ENCODE peak calls at places on chromosomes 13 and 19, in nine cellular contexts. One of them, this sample, is unnamed.
A peak's percentile ranks its signal among the peaks of the same experiment; 100 is the strongest.

GRCh38 chr13:60028021-60028420 is 135.7 kb downstream of the DIAPH3 start:
- DNase-seq in T-cell: no peak
- DNase-seq in NCI-H1048: no peak
- DNase-seq in neuronal stem cell: no peak
- DNase-seq in GM03348: no peak
- DNase-seq in COLO829: no peak
- DNase-seq in stimulated activated CD4-positive, alpha-beta T cell treated with anti-CD3 and anti-CD28 coated beads, Interleukin-15, amount 100 ng/mL, for 1 hour: no peak
- DNase-seq in heart left ventricle: no peak
- DNase-seq in HS-5: no peak
- DNase-seq in this sample: no peak

GRCh38 chr19:14577885-14578427 is 4.9 kb upstream of the CLEC17A start:
- DNase-seq in COLO829: no peak
- DNase-seq in neuronal stem cell: no peak
- DNase-seq in GM03348: no peak
- DNase-seq in T-cell: no peak
- DNase-seq in NCI-H1048: no peak
- DNase-seq in heart left ventricle: no peak
- DNase-seq in HS-5: no peak
- DNase-seq in stimulated activated CD4-positive, alpha-beta T cell treated with anti-CD3 and anti-CD28 coated beads, Interleukin-15, amount 100 ng/mL, for 1 hour: no peak
- DNase-seq in this sample: no peak

GRCh38 chr13:111927181-111927540 is 139.8 kb upstream of the SOX1 start:
- DNase-seq in COLO829: no peak
- DNase-seq in T-cell: no peak
- DNase-seq in stimulated activated CD4-positive, alpha-beta T cell treated with anti-CD3 and anti-CD28 coated beads, Interleukin-15, amount 100 ng/mL, for 1 hour: no peak
- DNase-seq in GM03348: no peak
- DNase-seq in NCI-H1048: no peak
- DNase-seq in HS-5: no peak
- DNase-seq in heart left ventricle: no peak
- DNase-seq in neuronal stem cell: no peak
- DNase-seq in this sample: no peak

GRCh38 chr19:1945899-1946298 is 4.9 kb downstream of the CSNK1G2 start:
- DNase-seq in NCI-H1048: peak; percentile 25
- DNase-seq in HS-5: no peak
- DNase-seq in T-cell: no peak
- DNase-seq in GM03348: peak; percentile 63
- DNase-seq in COLO829: peak; percentile 48
- DNase-seq in neuronal stem cell: no peak
- DNase-seq in heart left ventricle: no peak
- DNase-seq in stimulated activated CD4-positive, alpha-beta T cell treated with anti-CD3 and anti-CD28 coated beads, Interleukin-15, amount 100 ng/mL, for 1 hour: no peak
- DNase-seq in this sample: no peak

GRCh38 chr19:18233224-18233825 is 7.1 kb upstream of the PDE4C start:
- DNase-seq in neuronal stem cell: no peak
- DNase-seq in T-cell: no peak
- DNase-seq in NCI-H1048: peak; percentile 30
- DNase-seq in COLO829: peak; percentile 50
- DNase-seq in heart left ventricle: peak; percentile 69
- DNase-seq in GM03348: peak; percentile 79
- DNase-seq in stimulated activated CD4-positive, alpha-beta T cell treated with anti-CD3 and anti-CD28 coated beads, Interleukin-15, amount 100 ng/mL, for 1 hour: no peak
- DNase-seq in HS-5: no peak
- DNase-seq in this sample: no peak

GRCh38 chr19:47226426-47227346 is 4.3 kb downstream of the BBC3 start:
- DNase-seq in T-cell: peak; percentile 31
- DNase-seq in NCI-H1048: no peak
- DNase-seq in heart left ventricle: peak; percentile 88
- DNase-seq in stimulated activated CD4-positive, alpha-beta T cell treated with anti-CD3 and anti-CD28 coated beads, Interleukin-15, amount 100 ng/mL, for 1 hour: no peak
- DNase-seq in neuronal stem cell: no peak
- DNase-seq in HS-5: no peak
- DNase-seq in COLO829: peak; percentile 71
- DNase-seq in GM03348: peak; percentile 83
- DNase-seq in this sample: no peak

GRCh38 chr13:101935828-101936227 is 466.0 kb downstream of the FGF14 start:
- DNase-seq in T-cell: no peak
- DNase-seq in neuronal stem cell: no peak
- DNase-seq in NCI-H1048: no peak
- DNase-seq in heart left ventricle: no peak
- DNase-seq in COLO829: no peak
- DNase-seq in GM03348: no peak
- DNase-seq in stimulated activated CD4-positive, alpha-beta T cell treated with anti-CD3 and anti-CD28 coated beads, Interleukin-15, amount 100 ng/mL, for 1 hour: no peak
- DNase-seq in HS-5: no peak
- DNase-seq in this sample: no peak

GRCh38 chr19:14159059-14159458 is 22.7 kb upstream of the ASF1B start:
- DNase-seq in stimulated activated CD4-positive, alpha-beta T cell treated with anti-CD3 and anti-CD28 coated beads, Interleukin-15, amount 100 ng/mL, for 1 hour: no peak
- DNase-seq in heart left ventricle: no peak
- DNase-seq in HS-5: no peak
- DNase-seq in neuronal stem cell: no peak
- DNase-seq in T-cell: no peak
- DNase-seq in NCI-H1048: no peak
- DNase-seq in GM03348: no peak
- DNase-seq in COLO829: no peak
- DNase-seq in this sample: no peak

GRCh38 chr19:6828306-6828697 is 55.8 kb downstream of the VAV1 start:
- DNase-seq in stimulated activated CD4-positive, alpha-beta T cell treated with anti-CD3 and anti-CD28 coated beads, Interleukin-15, amount 100 ng/mL, for 1 hour: no peak
- DNase-seq in heart left ventricle: no peak
- DNase-seq in NCI-H1048: no peak
- DNase-seq in neuronal stem cell: no peak
- DNase-seq in HS-5: no peak
- DNase-seq in GM03348: no peak
- DNase-seq in COLO829: no peak
- DNase-seq in T-cell: no peak
- DNase-seq in this sample: no peak

This sample was measured in SK-N-MC.